ENCODE peak calls at places on chromosomes 7 and 10, in six cellular contexts. One of them, this sample, is unnamed.

GRCh38 chr10:7157091-7157490 is 253.7 kb downstream of the SFMBT2 start:
- DNase-seq in HCT116: no peak
- DNase-seq in GM12878: no peak
- DNase-seq in K562: no peak
- DNase-seq in HepG2: no peak
- DNase-seq in H1: no peak
- DNase-seq in this sample: no peak

GRCh38 chr10:24552346-24553016 is 171.2 kb downstream of the ARHGAP21 start:
- DNase-seq in HCT116: peak
- DNase-seq in GM12878: no peak
- DNase-seq in K562: peak
- DNase-seq in HepG2: peak
- DNase-seq in H1: peak
- DNase-seq in this sample: peak

GRCh38 chr10:133418289-133418993 is 6.0 kb downstream of the SPRN start:
- DNase-seq in HCT116: no peak
- DNase-seq in GM12878: no peak
- DNase-seq in K562: no peak
- DNase-seq in HepG2: no peak
- DNase-seq in H1: no peak
- DNase-seq in this sample: no peak

GRCh38 chr10:3452683-3453388 is 280.3 kb upstream of the PITRM1 start:
- DNase-seq in HCT116: no peak
- DNase-seq in GM12878: no peak
- DNase-seq in K562: no peak
- DNase-seq in HepG2: no peak
- DNase-seq in H1: no peak
- DNase-seq in this sample: no peak

GRCh38 chr10:133230387-133231195 is 574 bp downstream of the UTF1 start:
- DNase-seq in HCT116: no peak
- DNase-seq in GM12878: no peak
- DNase-seq in K562: peak
- DNase-seq in HepG2: no peak
- DNase-seq in H1: no peak
- DNase-seq in this sample: peak

GRCh38 chr10:113108180-113108835 is 158.3 kb downstream of the TCF7L2 start:
- DNase-seq in HCT116: no peak
- DNase-seq in GM12878: no peak
- DNase-seq in K562: peak
- DNase-seq in HepG2: no peak
- DNase-seq in H1: peak
- DNase-seq in this sample: peak

GRCh38 chr10:11913184-11913641 is 90.1 kb downstream of the PROSER2 start:
- DNase-seq in HCT116: no peak
- DNase-seq in GM12878: no peak
- DNase-seq in K562: peak
- DNase-seq in HepG2: no peak
- DNase-seq in H1: no peak
- DNase-seq in this sample: no peak

GRCh38 chr10:18104223-18104872 is 35.9 kb upstream of the CACNB2 start:
- DNase-seq in HCT116: peak
- DNase-seq in GM12878: no peak
- DNase-seq in K562: peak
- DNase-seq in HepG2: peak
- DNase-seq in H1: peak
- DNase-seq in this sample: peak

GRCh38 chr10:12221323-12222298 is 25.6 kb downstream of the CDC123 start:
- DNase-seq in HCT116: peak
- DNase-seq in GM12878: no peak
- DNase-seq in K562: peak
- DNase-seq in HepG2: peak
- DNase-seq in H1: no peak
- DNase-seq in this sample: no peak

GRCh38 chr7:115240242-115240641 is 318.3 kb downstream of the MDFIC start:
- DNase-seq in HCT116: no peak
- DNase-seq in GM12878: no peak
- DNase-seq in K562: no peak
- DNase-seq in HepG2: no peak
- DNase-seq in H1: no peak
- DNase-seq in this sample: no peak

GRCh38 chr10:94125856-94126255 is 132.1 kb downstream of the PLCE1 start:
- DNase-seq in HCT116: no peak
- DNase-seq in GM12878: no peak
- DNase-seq in K562: no peak
- DNase-seq in HepG2: no peak
- DNase-seq in H1: no peak
- DNase-seq in this sample: no peak

GRCh38 chr7:23043441-23043840 is 29.5 kb upstream of the HYCC1 start:
- DNase-seq in HCT116: no peak
- DNase-seq in GM12878: no peak
- DNase-seq in K562: peak
- DNase-seq in HepG2: no peak
- DNase-seq in H1: no peak
- DNase-seq in this sample: no peak

GRCh38 chr7:620052-620451 is 100.4 kb upstream of the PDGFA start:
- DNase-seq in HCT116: no peak
- DNase-seq in GM12878: no peak
- DNase-seq in K562: peak
- DNase-seq in HepG2: no peak
- DNase-seq in H1: no peak
- DNase-seq in this sample: no peak

GRCh38 chr7:92446869-92447238 is 428 bp upstream of the GATAD1 start:
- DNase-seq in HCT116: no peak
- DNase-seq in GM12878: no peak
- DNase-seq in K562: no peak
- DNase-seq in HepG2: no peak
- DNase-seq in H1: no peak
- DNase-seq in this sample: no peak

GRCh38 chr10:43234471-43235041 is 32.3 kb downstream of the RASGEF1A start:
- DNase-seq in HCT116: no peak
- DNase-seq in GM12878: no peak
- DNase-seq in K562: no peak
- DNase-seq in HepG2: no peak
- DNase-seq in H1: no peak
- DNase-seq in this sample: peak

GRCh38 chr10:119669331-119669730 is 18.2 kb downstream of the BAG3 start:
- DNase-seq in HCT116: no peak
- DNase-seq in GM12878: no peak
- DNase-seq in K562: no peak
- DNase-seq in HepG2: no peak
- DNase-seq in H1: no peak
- DNase-seq in this sample: no peak

GRCh38 chr10:59432207-59432900 is 70.0 kb upstream of the FAM13C start:
- DNase-seq in HCT116: no peak
- DNase-seq in GM12878: no peak
- DNase-seq in K562: no peak
- DNase-seq in HepG2: no peak
- DNase-seq in H1: no peak
- DNase-seq in this sample: no peak

GRCh38 chr7:81624021-81624630 is 145.7 kb downstream of the HGF start:
- DNase-seq in HCT116: no peak
- DNase-seq in GM12878: no peak
- DNase-seq in K562: no peak
- DNase-seq in HepG2: peak
- DNase-seq in H1: no peak
- DNase-seq in this sample: no peak

GRCh38 chr7:88771417-88771816 is 11.9 kb downstream of the ZNF804B start:
- DNase-seq in HCT116: no peak
- DNase-seq in GM12878: no peak
- DNase-seq in K562: no peak
- DNase-seq in HepG2: no peak
- DNase-seq in H1: no peak
- DNase-seq in this sample: no peak

GRCh38 chr7:117072620-117073118 is 119.4 kb downstream of the ST7 start:
- DNase-seq in HCT116: no peak
- DNase-seq in GM12878: no peak
- DNase-seq in K562: no peak
- DNase-seq in HepG2: no peak
- DNase-seq in H1: no peak
- DNase-seq in this sample: no peak

GRCh38 chr7:75686551-75686950 is 52.2 kb downstream of the HIP1 start:
- DNase-seq in HCT116: no peak
- DNase-seq in GM12878: no peak
- DNase-seq in K562: no peak
- DNase-seq in HepG2: no peak
- DNase-seq in H1: no peak
- DNase-seq in this sample: no peak

GRCh38 chr10:68816796-68817412 is 10.4 kb upstream of the STOX1 start:
- DNase-seq in HCT116: no peak
- DNase-seq in GM12878: no peak
- DNase-seq in K562: no peak
- DNase-seq in HepG2: no peak
- DNase-seq in H1: no peak
- DNase-seq in this sample: no peak

GRCh38 chr10:132320776-132321469 is 11.1 kb upstream of the LRRC27 start:
- DNase-seq in HCT116: no peak
- DNase-seq in GM12878: no peak
- DNase-seq in K562: no peak
- DNase-seq in HepG2: no peak
- DNase-seq in H1: no peak
- DNase-seq in this sample: no peak

GRCh38 chr7:130831817-130832481 is 97.9 kb upstream of the KLF14 start:
- DNase-seq in HCT116: peak
- DNase-seq in GM12878: no peak
- DNase-seq in K562: peak
- DNase-seq in HepG2: peak
- DNase-seq in H1: no peak
- DNase-seq in this sample: no peak

GRCh38 chr7:110372685-110373084 is 718.2 kb upstream of the LRRN3 start:
- DNase-seq in HCT116: no peak
- DNase-seq in GM12878: no peak
- DNase-seq in K562: no peak
- DNase-seq in HepG2: no peak
- DNase-seq in H1: no peak
- DNase-seq in this sample: no peak
- TF ChIP-seq ATF3 in HCT116: no peak
- TF ChIP-seq ATF3 in GM12878: no peak
- TF ChIP-seq ATF3 in K562: no peak
- TF ChIP-seq ATF3 in HepG2: no peak
- TF ChIP-seq ATF3 in H1: no peak
- TF ChIP-seq ATF3 in this sample: no peak

GRCh38 chr10:35640474-35640873 is 1.6 kb downstream of the FZD8 start:
- DNase-seq in HCT116: no peak
- DNase-seq in GM12878: no peak
- DNase-seq in K562: peak
- DNase-seq in HepG2: peak
- DNase-seq in H1: peak
- DNase-seq in this sample: peak
- TF ChIP-seq ATF3 in HCT116: no peak
- TF ChIP-seq ATF3 in GM12878: no peak
- TF ChIP-seq ATF3 in K562: no peak
- TF ChIP-seq ATF3 in HepG2: no peak
- TF ChIP-seq ATF3 in H1: no peak
- TF ChIP-seq ATF3 in this sample: no peak

GRCh38 chr10:86659161-86659691 is 4.9 kb downstream of the OPN4 start:
- DNase-seq in HCT116: no peak
- DNase-seq in GM12878: no peak
- DNase-seq in K562: no peak
- DNase-seq in HepG2: no peak
- DNase-seq in H1: no peak
- DNase-seq in this sample: peak

GRCh38 chr10:86661161-86662025 is 6.9 kb upstream of the LDB3 start:
- DNase-seq in HCT116: no peak
- DNase-seq in GM12878: no peak
- DNase-seq in K562: no peak
- DNase-seq in HepG2: no peak
- DNase-seq in H1: no peak
- DNase-seq in this sample: peak

GRCh38 chr10:86658751-86659150 is 4.4 kb downstream of the OPN4 start:
- DNase-seq in HCT116: no peak
- DNase-seq in GM12878: no peak
- DNase-seq in K562: no peak
- DNase-seq in HepG2: no peak
- DNase-seq in H1: no peak
- DNase-seq in this sample: no peak

GRCh38 chr10:86658261-86658741 is 4.0 kb downstream of the OPN4 start:
- DNase-seq in HCT116: no peak
- DNase-seq in GM12878: no peak
- DNase-seq in K562: no peak
- DNase-seq in HepG2: no peak
- DNase-seq in H1: no peak
- DNase-seq in this sample: no peak

DNA sequence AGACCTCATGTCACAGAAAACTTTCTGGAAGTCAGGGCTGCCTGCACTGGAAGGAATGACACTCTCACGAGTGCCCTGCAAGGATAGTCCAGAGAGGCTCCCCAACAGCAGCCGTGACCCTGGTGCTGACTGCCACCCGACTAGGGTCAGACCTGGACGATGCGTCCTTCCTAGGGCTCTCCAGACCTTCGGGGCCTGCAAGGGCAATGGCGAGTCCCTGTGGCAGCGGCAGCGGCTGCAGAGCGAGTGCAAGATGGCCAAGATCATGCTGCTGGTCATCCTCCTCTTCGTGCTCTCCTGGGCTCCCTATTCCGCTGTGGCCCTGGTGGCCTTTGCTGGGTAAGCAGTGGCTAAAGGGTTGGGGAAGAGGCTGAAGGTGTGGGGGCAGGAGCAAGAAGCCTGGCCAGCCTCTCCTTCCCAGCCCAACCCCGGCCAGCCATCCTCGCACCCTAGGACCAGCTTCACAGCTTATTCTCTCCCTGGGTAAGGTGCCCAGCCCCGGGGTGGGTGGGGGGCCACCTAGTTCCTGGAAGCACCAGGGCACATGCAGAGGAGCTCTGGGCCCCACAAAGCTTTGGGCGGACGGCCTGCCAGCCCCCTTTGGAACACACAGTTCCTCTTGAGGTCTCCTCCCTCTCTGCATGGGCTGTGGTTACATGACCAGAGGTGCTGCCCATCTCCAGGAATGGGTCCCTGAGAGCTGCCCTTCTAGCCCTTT is 5.5 kb downstream of the OPN4 start:
- DNase-seq in HCT116: no peak
- DNase-seq in GM12878: no peak
- DNase-seq in K562: no peak
- DNase-seq in HepG2: no peak
- DNase-seq in H1: no peak
- DNase-seq in this sample: peak
- TF ChIP-seq ATF3 in HCT116: no peak
- TF ChIP-seq ATF3 in GM12878: no peak
- TF ChIP-seq ATF3 in K562: no peak
- TF ChIP-seq ATF3 in HepG2: no peak
- TF ChIP-seq ATF3 in H1: no peak
- TF ChIP-seq ATF3 in this sample: no peak

GRCh38 chr7:158021836-158022235 is 565.8 kb downstream of the PTPRN2 start:
- DNase-seq in HCT116: no peak
- DNase-seq in GM12878: no peak
- DNase-seq in K562: no peak
- DNase-seq in HepG2: no peak
- DNase-seq in H1: no peak
- DNase-seq in this sample: no peak

GRCh38 chr7:158024351-158024715 is 563.3 kb downstream of the PTPRN2 start:
- DNase-seq in HCT116: no peak
- DNase-seq in GM12878: no peak
- DNase-seq in K562: no peak
- DNase-seq in HepG2: no peak
- DNase-seq in H1: no peak
- DNase-seq in this sample: no peak

GRCh38 chr7:158022601-158023000 is 565.0 kb downstream of the PTPRN2 start:
- DNase-seq in HCT116: no peak
- DNase-seq in GM12878: no peak
- DNase-seq in K562: no peak
- DNase-seq in HepG2: no peak
- DNase-seq in H1: no peak
- DNase-seq in this sample: no peak

GRCh38 chr7:158023563-158024350 is 563.9 kb downstream of the PTPRN2 start:
- DNase-seq in HCT116: no peak
- DNase-seq in GM12878: no peak
- DNase-seq in K562: no peak
- DNase-seq in HepG2: no peak
- DNase-seq in H1: no peak
- DNase-seq in this sample: no peak

GRCh38 chr7:158023157-158023556 is 564.5 kb downstream of the PTPRN2 start:
- DNase-seq in HCT116: no peak
- DNase-seq in GM12878: no peak
- DNase-seq in K562: no peak
- DNase-seq in HepG2: no peak
- DNase-seq in H1: no peak
- DNase-seq in this sample: no peak
- TF ChIP-seq ATF3 in HCT116: no peak
- TF ChIP-seq ATF3 in GM12878: no peak
- TF ChIP-seq ATF3 in K562: no peak
- TF ChIP-seq ATF3 in HepG2: no peak
- TF ChIP-seq ATF3 in H1: no peak
- TF ChIP-seq ATF3 in this sample: no peak

This sample was measured in WTC11.